ENCODE peak calls at places on chromosomes 11 and 22, in eight cellular contexts. M is SK-N-SH, A is GM23338, N is HCT116, C is A549, L is Panc1, I is K562, H is HL-60. Y is an unnamed sample.

GRCh38 chr22:25060522-25061071 is 108.1 kb downstream of the KIAA1671 start:
- DNase-seq in M (no peak), A (no peak), N (no peak), C (no peak), L (no peak), I (peak; percentile 16), H (no peak), Y (no peak)

GRCh38 chr22:36075724-36076123 is 47.1 kb upstream of the RBFOX2 start:
- DNase-seq in M (no peak), A (no peak), N (no peak), C (no peak), L (no peak), I (no peak), H (no peak), Y (no peak)

GRCh38 chr11:115820026-115820425 is 315.8 kb upstream of the CADM1 start:
- DNase-seq in M (no peak), A (no peak), N (no peak), C (no peak), L (no peak), I (no peak), H (no peak), Y (no peak)

GRCh38 chr11:8025123-8025522 is 38.0 kb downstream of the EIF3F start:
- DNase-seq in M (no peak), A (no peak), N (no peak), C (no peak), L (no peak), I (no peak), H (no peak), Y (no peak)

GRCh38 chr11:19577391-19577831 is 135.2 kb upstream of the NAV2 start:
- DNase-seq in M (no peak), A (no peak), N (no peak), C (no peak), L (no peak), I (no peak), H (no peak), Y (no peak)

GRCh38 chr11:126359431-126360048 is 4.1 kb downstream of the ST3GAL4 start:
- DNase-seq in M (peak; percentile 86), A (no peak), N (no peak), C (no peak), L (no peak), I (peak; percentile 49), H (no peak), Y (no peak)

GRCh38 chr11:69311767-69312385 is 17.9 kb downstream of the MYEOV start:
- DNase-seq in M (no peak), A (no peak), N (no peak), C (no peak), L (no peak), I (no peak), H (peak; percentile 30), Y (no peak)

GRCh38 chr11:112784323-112785073 is 176.7 kb upstream of the NCAM1 start:
- DNase-seq in M (peak; percentile 84), A (peak; percentile 28), N (no peak), C (no peak), L (no peak), I (peak; percentile 14), H (no peak), Y (no peak)

GRCh38 chr22:48772286-48772907 is 1055.3 kb downstream of the BRD1 start:
- DNase-seq in M (no peak), A (no peak), N (no peak), C (no peak), L (no peak), I (no peak), H (no peak), Y (no peak)

GRCh38 chr11:6568191-6568918 is 35.1 kb downstream of the RRP8 start:
- DNase-seq in M (no peak), A (peak; percentile 67), N (no peak), C (no peak), L (no peak), I (peak; percentile 86), H (no peak), Y (no peak)

GRCh38 chr11:6571434-6572008 is 31.9 kb downstream of the RRP8 start:
- DNase-seq in M (no peak), A (peak; percentile 65), N (no peak), C (no peak), L (no peak), I (no peak), H (no peak), Y (no peak)

GRCh38 chr11:6569706-6570105 is 33.7 kb downstream of the RRP8 start:
- DNase-seq in M (no peak), A (no peak), N (no peak), C (no peak), L (no peak), I (no peak), H (no peak), Y (no peak)

GRCh38 chr11:6572215-6572614 is 31.2 kb downstream of the RRP8 start:
- DNase-seq in M (no peak), A (no peak), N (no peak), C (no peak), L (no peak), I (no peak), H (no peak), Y (no peak)

GRCh38 chr11:6570691-6571427 is 32.6 kb downstream of the RRP8 start:
- DNase-seq in M (no peak), A (peak; percentile 83), N (no peak), C (no peak), L (no peak), I (no peak), H (no peak), Y (no peak)
- TF ChIP-seq REST in M (no peak), A (no peak), N (no peak), C (no peak), L (no peak), I (no peak), H (no peak), Y (no peak)

GRCh38 chr11:109851780-109852390 is 241.3 kb upstream of the ZC3H12C start:
- DNase-seq in M (no peak), A (no peak), N (no peak), C (no peak), L (no peak), I (no peak), H (no peak), Y (no peak)
- TF ChIP-seq REST in M (no peak), A (no peak), N (no peak), C (no peak), L (no peak), I (no peak), H (no peak), Y (no peak)

GRCh38 chr11:83078269-83078668 is 6.6 kb upstream of the RAB30 start:
- DNase-seq in M (no peak), A (no peak), N (no peak), C (no peak), L (no peak), I (no peak), H (no peak), Y (no peak)
- TF ChIP-seq REST in M (no peak), A (no peak), N (no peak), C (no peak), L (no peak), I (no peak), H (no peak), Y (no peak)

GRCh38 chr11:118846181-118846946 is 37.3 kb upstream of the CXCR5 start:
- DNase-seq in M (no peak), A (peak; percentile 68), N (no peak), C (no peak), L (no peak), I (peak; percentile 81), H (no peak), Y (no peak)
- TF ChIP-seq REST in M (no peak), A (no peak), N (no peak), C (no peak), L (no peak), I (no peak), H (no peak), Y (no peak)